ENCODE peak calls at places on chromosomes 13 and 19, in seven cellular contexts. I is trophoblast cell, P is body of pancreas, R is GM23248, D is heart left ventricle, J is SK-N-SH, Y is PC-9. K is an unnamed sample.

GRCh38 chr19:39218230-39219007 is 14.4 kb upstream of the SYCN start:
- DNase-seq in I (no peak), P (no peak), R (no peak), D (no peak), J (no peak), Y (no peak), K (no peak)

GRCh38 chr13:113179374-113180230 is 21.2 kb downstream of the PROZ start:
- DNase-seq in I (no peak), P (no peak), R (no peak), D (no peak), J (no peak), Y (no peak), K (no peak)

GRCh38 chr13:114101831-114102520 is 30.4 kb downstream of the RASA3 start:
- DNase-seq in I (no peak), P (peak; percentile 9), R (no peak), D (no peak), J (peak; percentile 37), Y (no peak), K (no peak)

GRCh38 chr13:24612726-24613125 is 67.5 kb upstream of the ATP12A start:
- DNase-seq in I (no peak), P (no peak), R (no peak), D (no peak), J (no peak), Y (no peak), K (no peak)

GRCh38 chr19:21569497-21569870 is 64.1 kb downstream of the ZNF429 start:
- DNase-seq in I (peak; percentile 69), P (peak; percentile 49), R (peak; percentile 75), D (peak; percentile 79), J (no peak), Y (peak; percentile 63), K (no peak)

GRCh38 chr13:61756031-61756430 is 340.4 kb upstream of the PCDH20 start:
- DNase-seq in I (no peak), P (no peak), R (no peak), D (no peak), J (no peak), Y (no peak), K (no peak)

GRCh38 chr13:41059896-41060722 is 1.2 kb upstream of the WBP4 start:
- DNase-seq in I (peak; percentile 97), P (peak; percentile 91), R (peak; percentile 96), D (peak; percentile 90), J (peak; percentile 87), Y (peak; percentile 76), K (peak; percentile 85)

GRCh38 chr13:97273341-97273831 is 51.3 kb downstream of the MBNL2 start:
- DNase-seq in I (no peak), P (no peak), R (peak; percentile 53), D (no peak), J (no peak), Y (no peak), K (peak; percentile 95)

GRCh38 chr13:91185294-91185863 is 162.1 kb upstream of the MIR17HG start:
- DNase-seq in I (peak; percentile 63), P (no peak), R (peak; percentile 15), D (no peak), J (peak; percentile 39), Y (no peak), K (peak; percentile 20)

GRCh38 chr13:95156208-95156607 is 145.0 kb downstream of the ABCC4 start:
- DNase-seq in I (no peak), P (no peak), R (peak; percentile 42), D (no peak), J (peak; percentile 16), Y (no peak), K (peak; percentile 1)

GRCh38 chr19:55257461-55258411 is 1.1 kb downstream of the PPP6R1 start:
- DNase-seq in I (peak; percentile 4), P (no peak), R (peak; percentile 61), D (no peak), J (peak; percentile 55), Y (no peak), K (peak; percentile 29)

GRCh38 chr19:50022823-50023222 is 2.3 kb downstream of the VRK3 start:
- DNase-seq in I (no peak), P (no peak), R (no peak), D (no peak), J (no peak), Y (no peak), K (no peak)

GRCh38 chr19:35262101-35262761 is 6.5 kb upstream of the USF2 start:
- DNase-seq in I (no peak), P (no peak), R (no peak), D (no peak), J (no peak), Y (no peak), K (no peak)

GRCh38 chr13:100394005-100394695 is 194.4 kb downstream of the GGACT start:
- DNase-seq in I (no peak), P (no peak), R (peak; percentile 94), D (no peak), J (peak; percentile 17), Y (no peak), K (no peak)

GRCh38 chr13:72166102-72166660 is 299.2 kb upstream of the DACH1 start:
- DNase-seq in I (peak; percentile 29), P (no peak), R (no peak), D (no peak), J (no peak), Y (no peak), K (peak; percentile 42)
- H3K27ac ChIP-seq in I (no peak overlapping the region), P (no peak overlapping the region), R (no peak overlapping the region), D (no peak overlapping the region), J (peak overlapping the region; percentile 19), Y (peak overlapping the region; percentile 56), K (no peak overlapping the region)

GRCh38 chr19:2164020-2164988 is 571 bp downstream of the DOT1L start:
- DNase-seq in I (peak; percentile 37), P (no peak), R (peak; percentile 70), D (no peak), J (no peak), Y (no peak), K (peak; percentile 23)

GRCh38 chr19:2168619-2169424 is 5.1 kb downstream of the DOT1L start:
- DNase-seq in I (peak; percentile 99), P (peak; percentile 99), R (peak; percentile 99), D (peak; percentile 95), J (peak; percentile 85), Y (peak; percentile 96), K (peak; percentile 77)

GRCh38 chr19:2170219-2170618 is 6.5 kb downstream of the DOT1L start:
- DNase-seq in I (peak; percentile 94), P (no peak), R (no peak), D (no peak), J (no peak), Y (no peak), K (no peak)

GRCh38 chr19:2167896-2168618 is 4.3 kb downstream of the DOT1L start:
- DNase-seq in I (peak; percentile 61), P (peak; percentile 45), R (peak; percentile 74), D (peak; percentile 85), J (no peak), Y (no peak), K (no peak)

DNA sequence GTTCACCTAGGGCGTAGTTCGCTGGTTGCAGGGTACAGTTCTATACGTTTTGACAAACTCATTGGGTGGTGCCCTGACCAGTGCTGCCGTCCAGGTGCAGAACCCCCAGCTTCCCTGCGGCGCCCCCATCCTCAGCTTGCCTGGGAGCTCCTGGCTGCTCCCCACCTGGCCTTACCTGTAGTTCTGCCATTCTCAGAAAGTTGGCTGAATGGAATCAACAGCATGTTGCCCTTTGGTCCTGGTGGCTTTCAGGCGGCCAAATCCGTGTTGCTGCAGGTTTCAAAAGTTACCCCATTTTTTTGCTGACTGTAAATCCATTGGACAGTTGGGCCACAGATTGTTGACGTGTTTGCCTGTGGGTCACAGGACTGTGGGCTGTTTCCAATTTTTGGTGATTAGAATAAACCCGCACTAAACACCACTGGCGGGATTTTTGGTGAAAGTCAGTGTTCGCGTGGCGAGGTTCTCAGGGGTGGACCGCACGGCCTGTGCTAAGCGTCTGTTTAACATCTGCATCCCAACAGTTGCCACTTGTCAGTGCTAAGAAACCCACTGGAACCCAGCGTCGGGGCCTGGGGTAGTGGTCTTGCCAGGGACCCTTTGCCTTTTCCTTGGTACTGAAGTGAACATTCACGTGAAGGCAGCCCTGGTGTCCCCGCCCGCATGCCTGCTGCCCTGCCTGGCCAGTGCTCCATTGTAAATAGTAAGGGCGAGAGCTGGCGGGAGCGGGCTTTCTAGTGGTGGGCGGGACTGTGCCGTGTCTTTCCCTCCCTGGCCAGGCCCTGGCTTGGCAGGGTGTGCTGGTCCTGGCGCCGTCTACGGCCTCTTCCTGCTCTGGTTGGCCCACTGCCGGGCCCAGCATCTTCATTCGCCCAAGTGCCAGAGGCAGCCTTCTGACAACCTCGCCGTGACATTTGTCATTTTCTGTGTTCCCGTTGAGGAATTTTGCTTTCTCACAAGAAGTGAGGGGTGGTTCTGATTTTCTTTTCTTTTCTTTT is 3.3 kb downstream of the DOT1L start:
- DNase-seq in I (peak; percentile 58), P (peak; percentile 92), R (peak; percentile 92), D (peak; percentile 86), J (peak; percentile 89), Y (no peak), K (no peak)
- H3K4me1 ChIP-seq in I (peaks cover 37% of the 10 kb centered on the region), P (peaks cover 81% of the 10 kb centered on the region), R (peaks cover 61% of the 10 kb centered on the region), D (peaks cover 66% of the 10 kb centered on the region), J (peaks cover 45% of the 10 kb centered on the region), Y (peaks cover 32% of the 10 kb centered on the region), K (peaks cover 17% of the 10 kb centered on the region)

GRCh38 chr19:19186742-19187141 is 5.2 kb downstream of the BORCS8 start:
- DNase-seq in I (no peak), P (no peak), R (no peak), D (no peak), J (no peak), Y (no peak), K (no peak)

GRCh38 chr19:19185853-19186728 is 5.9 kb downstream of the BORCS8 start:
- DNase-seq in I (peak; percentile 82), P (no peak), R (peak; percentile 51), D (no peak), J (peak; percentile 83), Y (peak; percentile 53), K (no peak)

GRCh38 chr19:19179548-19180441 is 9.7 kb upstream of the MEF2B start:
- DNase-seq in I (no peak), P (no peak), R (no peak), D (no peak), J (no peak), Y (no peak), K (no peak)

GRCh38 chr19:19176950-19177349 is 6.9 kb upstream of the MEF2B start:
- DNase-seq in I (no peak), P (no peak), R (peak; percentile 20), D (no peak), J (no peak), Y (no peak), K (no peak)

GRCh38 chr19:19181614-19182013 is 10.3 kb downstream of the BORCS8 start:
- DNase-seq in I (no peak), P (no peak), R (no peak), D (no peak), J (no peak), Y (no peak), K (no peak)
- H3K27ac ChIP-seq in I (no peak overlapping the region), P (no peak overlapping the region), R (no peak overlapping the region), D (no peak overlapping the region), J (no peak overlapping the region), Y (no peak overlapping the region), K (no peak overlapping the region)

DNA sequence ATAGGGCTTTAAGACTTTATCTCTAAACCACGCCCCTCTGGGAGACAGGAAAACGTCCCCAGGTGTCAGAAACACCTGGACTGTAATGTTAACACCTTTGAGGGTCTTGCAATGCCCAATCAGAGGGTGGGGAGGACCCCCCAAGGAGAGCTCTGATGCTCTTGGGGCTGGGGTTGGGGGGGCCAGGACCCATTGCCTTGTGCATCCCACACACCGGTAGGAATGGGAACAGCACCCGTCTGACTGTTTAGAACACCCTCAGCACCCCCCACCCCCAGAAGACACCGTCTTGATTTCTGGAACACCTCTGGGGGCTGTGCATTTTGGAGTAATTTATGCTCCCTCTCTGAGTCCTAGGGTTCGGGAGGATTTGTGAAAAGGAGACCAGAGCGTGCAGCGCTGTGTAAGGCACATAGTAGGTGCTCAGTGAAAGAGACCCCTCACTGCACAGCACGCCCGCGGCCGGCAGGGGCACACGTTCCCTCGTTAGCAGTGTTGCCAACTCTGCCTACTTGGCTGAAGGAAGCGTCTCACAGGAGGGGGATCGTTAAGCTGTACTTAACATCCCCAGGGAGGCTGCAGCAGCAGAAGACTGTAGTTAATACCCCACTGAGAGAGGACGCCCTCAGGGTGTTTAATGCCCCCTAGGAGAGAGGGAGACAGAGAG is 2.8 kb upstream of the ERFL start:
- DNase-seq in I (no peak), P (no peak), R (peak; percentile 53), D (no peak), J (no peak), Y (no peak), K (no peak)
- H3K4me1 ChIP-seq in I (no peaks in the 10 kb centered on the region), P (peaks cover 29% of the 10 kb centered on the region), R (peaks cover 2% of the 10 kb centered on the region), D (peaks cover 14% of the 10 kb centered on the region), J (peaks cover 14% of the 10 kb centered on the region), Y (peaks cover 9% of the 10 kb centered on the region), K (peaks cover 2% of the 10 kb centered on the region)

K was measured in foreskin keratinocyte.